ENCODE peak calls at places on chromosomes 3 and 15, in nine cellular contexts. One of them, this sample, is unnamed.

GRCh38 chr15:66886686-66887273 is 178.6 kb upstream of the SMAD3 start:
- DNase-seq in BJ: no peak
- DNase-seq in glutamatergic neuron: no peak
- DNase-seq in neural crest cell: no peak
- DNase-seq in bronchial epithelial cell: no peak
- DNase-seq in lower leg skin: no peak
- DNase-seq in Panc1: no peak
- DNase-seq in HCT116: no peak
- DNase-seq in upper lobe of right lung: no peak
- DNase-seq in this sample: no peak

GRCh38 chr3:193938613-193939012 is 197.3 kb upstream of the HES1 start:
- DNase-seq in bronchial epithelial cell: no peak
- DNase-seq in Panc1: no peak
- DNase-seq in neural crest cell: no peak
- DNase-seq in glutamatergic neuron: no peak
- DNase-seq in HCT116: no peak
- DNase-seq in upper lobe of right lung: no peak
- DNase-seq in lower leg skin: no peak
- DNase-seq in BJ: no peak
- DNase-seq in this sample: no peak

GRCh38 chr15:53072077-53072476 is 281.9 kb upstream of the ONECUT1 start:
- DNase-seq in bronchial epithelial cell: peak; percentile 87
- DNase-seq in upper lobe of right lung: peak; percentile 60
- DNase-seq in HCT116: peak; percentile 18
- DNase-seq in neural crest cell: peak; percentile 78
- DNase-seq in lower leg skin: peak; percentile 59
- DNase-seq in BJ: no peak
- DNase-seq in glutamatergic neuron: no peak
- DNase-seq in Panc1: peak; percentile 77
- DNase-seq in this sample: peak; percentile 20

GRCh38 chr3:72664576-72664975 is 183.7 kb downstream of the SHQ1 start:
- DNase-seq in Panc1: no peak
- DNase-seq in glutamatergic neuron: no peak
- DNase-seq in BJ: no peak
- DNase-seq in bronchial epithelial cell: no peak
- DNase-seq in neural crest cell: no peak
- DNase-seq in lower leg skin: no peak
- DNase-seq in HCT116: no peak
- DNase-seq in upper lobe of right lung: no peak
- DNase-seq in this sample: no peak

GRCh38 chr3:33900809-33901505 is 102.5 kb downstream of the PDCD6IP start:
- DNase-seq in neural crest cell: no peak
- DNase-seq in Panc1: no peak
- DNase-seq in HCT116: no peak
- DNase-seq in bronchial epithelial cell: no peak
- DNase-seq in upper lobe of right lung: no peak
- DNase-seq in BJ: no peak
- DNase-seq in lower leg skin: no peak
- DNase-seq in glutamatergic neuron: no peak
- DNase-seq in this sample: no peak

GRCh38 chr3:38738630-38739395 is 77.2 kb downstream of the SCN10A start:
- DNase-seq in HCT116: peak; percentile 47
- DNase-seq in glutamatergic neuron: peak; percentile 62
- DNase-seq in Panc1: no peak
- DNase-seq in upper lobe of right lung: no peak
- DNase-seq in neural crest cell: peak; percentile 62
- DNase-seq in BJ: no peak
- DNase-seq in lower leg skin: no peak
- DNase-seq in bronchial epithelial cell: peak; percentile 38
- DNase-seq in this sample: no peak

GRCh38 chr3:127595303-127595702 is 2.9 kb upstream of the MCM2 start:
- DNase-seq in neural crest cell: no peak
- DNase-seq in upper lobe of right lung: no peak
- DNase-seq in BJ: no peak
- DNase-seq in glutamatergic neuron: no peak
- DNase-seq in lower leg skin: no peak
- DNase-seq in HCT116: no peak
- DNase-seq in bronchial epithelial cell: no peak
- DNase-seq in Panc1: no peak
- DNase-seq in this sample: no peak

GRCh38 chr15:30958219-30958618 is 33.2 kb downstream of the MTMR10 start:
- DNase-seq in lower leg skin: no peak
- DNase-seq in glutamatergic neuron: no peak
- DNase-seq in bronchial epithelial cell: no peak
- DNase-seq in upper lobe of right lung: no peak
- DNase-seq in neural crest cell: no peak
- DNase-seq in BJ: no peak
- DNase-seq in Panc1: no peak
- DNase-seq in HCT116: no peak
- DNase-seq in this sample: no peak

GRCh38 chr3:66153471-66153870 is 67.3 kb upstream of the SLC25A26 start:
- DNase-seq in Panc1: no peak
- DNase-seq in upper lobe of right lung: no peak
- DNase-seq in bronchial epithelial cell: no peak
- DNase-seq in HCT116: no peak
- DNase-seq in neural crest cell: no peak
- DNase-seq in lower leg skin: no peak
- DNase-seq in BJ: no peak
- DNase-seq in glutamatergic neuron: no peak
- DNase-seq in this sample: no peak

GRCh38 chr3:187942658-187943241 is 197.5 kb upstream of the BCL6 start:
- DNase-seq in glutamatergic neuron: no peak
- DNase-seq in HCT116: no peak
- DNase-seq in Panc1: no peak
- DNase-seq in BJ: no peak
- DNase-seq in upper lobe of right lung: no peak
- DNase-seq in lower leg skin: no peak
- DNase-seq in neural crest cell: no peak
- DNase-seq in bronchial epithelial cell: no peak
- DNase-seq in this sample: no peak

GRCh38 chr15:36126194-36126593 is 453.2 kb upstream of the CDIN1 start:
- DNase-seq in neural crest cell: no peak
- DNase-seq in Panc1: no peak
- DNase-seq in glutamatergic neuron: no peak
- DNase-seq in upper lobe of right lung: no peak
- DNase-seq in bronchial epithelial cell: no peak
- DNase-seq in HCT116: no peak
- DNase-seq in lower leg skin: no peak
- DNase-seq in BJ: no peak
- DNase-seq in this sample: no peak

GRCh38 chr15:83378921-83379561 is 68.1 kb upstream of the SH3GL3 start:
- DNase-seq in Panc1: no peak
- DNase-seq in upper lobe of right lung: no peak
- DNase-seq in bronchial epithelial cell: peak; percentile 81
- DNase-seq in HCT116: peak; percentile 8
- DNase-seq in lower leg skin: no peak
- DNase-seq in neural crest cell: no peak
- DNase-seq in glutamatergic neuron: no peak
- DNase-seq in BJ: no peak
- DNase-seq in this sample: no peak

GRCh38 chr15:62977952-62978811 is 64.4 kb upstream of the TPM1 start:
- DNase-seq in upper lobe of right lung: no peak
- DNase-seq in bronchial epithelial cell: peak; percentile 28
- DNase-seq in Panc1: no peak
- DNase-seq in BJ: peak; percentile 78
- DNase-seq in neural crest cell: no peak
- DNase-seq in glutamatergic neuron: no peak
- DNase-seq in HCT116: no peak
- DNase-seq in lower leg skin: no peak
- DNase-seq in this sample: no peak

GRCh38 chr3:138072816-138073215 is 42.6 kb downstream of the DZIP1L start:
- DNase-seq in glutamatergic neuron: no peak
- DNase-seq in neural crest cell: no peak
- DNase-seq in HCT116: no peak
- DNase-seq in bronchial epithelial cell: no peak
- DNase-seq in Panc1: no peak
- DNase-seq in BJ: no peak
- DNase-seq in lower leg skin: no peak
- DNase-seq in upper lobe of right lung: no peak
- DNase-seq in this sample: no peak

GRCh38 chr15:52217186-52217585 is 26.0 kb upstream of the GNB5 start:
- DNase-seq in upper lobe of right lung: peak; percentile 64
- DNase-seq in lower leg skin: no peak
- DNase-seq in bronchial epithelial cell: peak; percentile 14
- DNase-seq in glutamatergic neuron: peak; percentile 46
- DNase-seq in BJ: no peak
- DNase-seq in HCT116: no peak
- DNase-seq in neural crest cell: no peak
- DNase-seq in Panc1: no peak
- DNase-seq in this sample: no peak

GRCh38 chr3:114447950-114448479 is 154.2 kb downstream of the TIGIT start:
- DNase-seq in neural crest cell: no peak
- DNase-seq in BJ: no peak
- DNase-seq in glutamatergic neuron: no peak
- DNase-seq in lower leg skin: no peak
- DNase-seq in Panc1: no peak
- DNase-seq in HCT116: no peak
- DNase-seq in upper lobe of right lung: no peak
- DNase-seq in bronchial epithelial cell: no peak
- DNase-seq in this sample: no peak

GRCh38 chr3:170499562-170500156 is 81.0 kb downstream of the CLDN11 start:
- DNase-seq in bronchial epithelial cell: peak; percentile 49
- DNase-seq in glutamatergic neuron: no peak
- DNase-seq in BJ: no peak
- DNase-seq in Panc1: no peak
- DNase-seq in lower leg skin: no peak
- DNase-seq in neural crest cell: peak; percentile 8
- DNase-seq in HCT116: peak; percentile 16
- DNase-seq in upper lobe of right lung: no peak
- DNase-seq in this sample: no peak

GRCh38 chr3:27900316-27900715 is 178.2 kb upstream of the EOMES start:
- DNase-seq in neural crest cell: no peak
- DNase-seq in BJ: no peak
- DNase-seq in upper lobe of right lung: no peak
- DNase-seq in lower leg skin: no peak
- DNase-seq in bronchial epithelial cell: no peak
- DNase-seq in HCT116: no peak
- DNase-seq in glutamatergic neuron: no peak
- DNase-seq in Panc1: no peak
- DNase-seq in this sample: no peak

GRCh38 chr3:196948442-196949365 is 6.4 kb upstream of the NCBP2 start:
- DNase-seq in glutamatergic neuron: peak; percentile 45
- DNase-seq in BJ: no peak
- DNase-seq in HCT116: no peak
- DNase-seq in Panc1: no peak
- DNase-seq in neural crest cell: no peak
- DNase-seq in lower leg skin: no peak
- DNase-seq in bronchial epithelial cell: no peak
- DNase-seq in upper lobe of right lung: no peak
- DNase-seq in this sample: no peak
- TF ChIP-seq CTCF in glutamatergic neuron: no peak
- TF ChIP-seq CTCF in BJ: peak; percentile 28
- TF ChIP-seq CTCF in HCT116: no peak
- TF ChIP-seq CTCF in Panc1: no peak
- TF ChIP-seq CTCF in neural crest cell: no peak
- TF ChIP-seq CTCF in lower leg skin: no peak
- TF ChIP-seq CTCF in bronchial epithelial cell: peak; percentile 27
- TF ChIP-seq CTCF in upper lobe of right lung: no peak
- TF ChIP-seq CTCF in this sample: no peak

GRCh38 chr3:94305835-94306685 is 243.2 kb downstream of the NSUN3 start:
- DNase-seq in BJ: no peak
- DNase-seq in neural crest cell: no peak
- DNase-seq in Panc1: no peak
- DNase-seq in upper lobe of right lung: no peak
- DNase-seq in lower leg skin: no peak
- DNase-seq in glutamatergic neuron: no peak
- DNase-seq in bronchial epithelial cell: no peak
- DNase-seq in HCT116: no peak
- DNase-seq in this sample: no peak

GRCh38 chr3:94303266-94303665 is 240.4 kb downstream of the NSUN3 start:
- DNase-seq in lower leg skin: no peak
- DNase-seq in neural crest cell: no peak
- DNase-seq in Panc1: no peak
- DNase-seq in bronchial epithelial cell: no peak
- DNase-seq in HCT116: no peak
- DNase-seq in glutamatergic neuron: no peak
- DNase-seq in BJ: no peak
- DNase-seq in upper lobe of right lung: no peak
- DNase-seq in this sample: no peak

GRCh38 chr3:94301346-94301745 is 238.5 kb downstream of the NSUN3 start:
- DNase-seq in glutamatergic neuron: no peak
- DNase-seq in bronchial epithelial cell: peak; percentile 11
- DNase-seq in HCT116: no peak
- DNase-seq in BJ: no peak
- DNase-seq in upper lobe of right lung: no peak
- DNase-seq in lower leg skin: no peak
- DNase-seq in neural crest cell: no peak
- DNase-seq in Panc1: no peak
- DNase-seq in this sample: no peak

GRCh38 chr3:94304953-94305352 is 242.1 kb downstream of the NSUN3 start:
- DNase-seq in upper lobe of right lung: no peak
- DNase-seq in bronchial epithelial cell: no peak
- DNase-seq in Panc1: no peak
- DNase-seq in neural crest cell: no peak
- DNase-seq in lower leg skin: no peak
- DNase-seq in HCT116: no peak
- DNase-seq in glutamatergic neuron: no peak
- DNase-seq in BJ: no peak
- DNase-seq in this sample: no peak

GRCh38 chr3:94303897-94304296 is 241.0 kb downstream of the NSUN3 start:
- DNase-seq in glutamatergic neuron: no peak
- DNase-seq in neural crest cell: no peak
- DNase-seq in upper lobe of right lung: no peak
- DNase-seq in HCT116: no peak
- DNase-seq in BJ: no peak
- DNase-seq in bronchial epithelial cell: no peak
- DNase-seq in Panc1: no peak
- DNase-seq in lower leg skin: no peak
- DNase-seq in this sample: no peak
- TF ChIP-seq CTCF in glutamatergic neuron: no peak
- TF ChIP-seq CTCF in neural crest cell: peak; percentile 48
- TF ChIP-seq CTCF in upper lobe of right lung: no peak
- TF ChIP-seq CTCF in HCT116: peak; percentile 20
- TF ChIP-seq CTCF in BJ: no peak
- TF ChIP-seq CTCF in bronchial epithelial cell: no peak
- TF ChIP-seq CTCF in Panc1: peak; percentile 29
- TF ChIP-seq CTCF in lower leg skin: no peak
- TF ChIP-seq CTCF in this sample: no peak

DNA sequence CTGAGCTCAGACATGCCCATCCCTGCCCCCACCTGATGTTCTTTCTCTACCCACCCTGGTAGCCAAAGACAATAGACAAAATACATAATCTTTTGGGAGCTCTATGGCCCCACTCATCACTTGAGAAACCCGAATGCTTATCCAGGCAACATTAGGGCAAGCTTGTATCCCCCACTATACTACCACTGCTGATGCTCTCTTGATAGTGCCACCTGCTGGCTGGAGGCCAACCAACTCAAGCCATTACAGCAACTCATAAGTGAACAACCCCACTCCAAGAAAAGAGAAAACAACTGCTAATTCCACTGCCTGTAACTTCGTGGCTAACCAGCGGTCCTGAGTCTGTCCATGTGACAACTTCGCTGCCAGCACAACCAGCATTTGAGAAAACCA is 342.5 kb upstream of the TGFBR2 start:
- DNase-seq in BJ: no peak
- DNase-seq in HCT116: no peak
- DNase-seq in lower leg skin: no peak
- DNase-seq in Panc1: no peak
- DNase-seq in bronchial epithelial cell: no peak
- DNase-seq in glutamatergic neuron: no peak
- DNase-seq in neural crest cell: no peak
- DNase-seq in upper lobe of right lung: no peak
- DNase-seq in this sample: no peak
- TF ChIP-seq CTCF in BJ: no peak
- TF ChIP-seq CTCF in HCT116: peak; percentile 41
- TF ChIP-seq CTCF in lower leg skin: no peak
- TF ChIP-seq CTCF in Panc1: peak; percentile 18
- TF ChIP-seq CTCF in bronchial epithelial cell: no peak
- TF ChIP-seq CTCF in glutamatergic neuron: no peak
- TF ChIP-seq CTCF in neural crest cell: no peak
- TF ChIP-seq CTCF in upper lobe of right lung: no peak
- TF ChIP-seq CTCF in this sample: no peak

GRCh38 chr15:50873935-50874353 is 34.5 kb upstream of the AP4E1 start:
- DNase-seq in Panc1: no peak
- DNase-seq in BJ: no peak
- DNase-seq in lower leg skin: no peak
- DNase-seq in bronchial epithelial cell: no peak
- DNase-seq in upper lobe of right lung: no peak
- DNase-seq in HCT116: no peak
- DNase-seq in glutamatergic neuron: no peak
- DNase-seq in neural crest cell: no peak
- DNase-seq in this sample: no peak
- TF ChIP-seq CTCF in Panc1: no peak
- TF ChIP-seq CTCF in BJ: no peak
- TF ChIP-seq CTCF in lower leg skin: no peak
- TF ChIP-seq CTCF in bronchial epithelial cell: no peak
- TF ChIP-seq CTCF in upper lobe of right lung: no peak
- TF ChIP-seq CTCF in HCT116: no peak
- TF ChIP-seq CTCF in glutamatergic neuron: no peak
- TF ChIP-seq CTCF in neural crest cell: no peak
- TF ChIP-seq CTCF in this sample: no peak